ENCODE peak calls at places on chromosomes 4 and X, in eight cellular contexts. One of them, this sample, is unnamed.

GRCh38 chr4:36054750-36055467 is 189.4 kb downstream of the ARAP2 start:
- DNase-seq in astrocyte of the spinal cord: peak; percentile 69
- DNase-seq in AG04449: no peak
- DNase-seq in sigmoid colon: no peak
- DNase-seq in uterus: no peak
- DNase-seq in lower leg skin: no peak
- DNase-seq in GM12865: no peak
- DNase-seq in heart left ventricle: no peak
- DNase-seq in this sample: no peak

GRCh38 chr4:183297675-183298074 is 22.4 kb downstream of the CLDN22 start:
- DNase-seq in astrocyte of the spinal cord: no peak
- DNase-seq in AG04449: no peak
- DNase-seq in sigmoid colon: no peak
- DNase-seq in uterus: no peak
- DNase-seq in lower leg skin: no peak
- DNase-seq in GM12865: peak; percentile 61
- DNase-seq in heart left ventricle: no peak
- DNase-seq in this sample: no peak

GRCh38 chr4:94939791-94940530 is 182.2 kb downstream of the BMPR1B start:
- DNase-seq in astrocyte of the spinal cord: peak; percentile 56
- DNase-seq in AG04449: no peak
- DNase-seq in sigmoid colon: no peak
- DNase-seq in uterus: no peak
- DNase-seq in lower leg skin: no peak
- DNase-seq in GM12865: no peak
- DNase-seq in heart left ventricle: no peak
- DNase-seq in this sample: no peak

GRCh38 chr4:78002260-78002659 is 54.9 kb upstream of the FRAS1 start:
- DNase-seq in astrocyte of the spinal cord: peak; percentile 26
- DNase-seq in AG04449: no peak
- DNase-seq in sigmoid colon: no peak
- DNase-seq in uterus: no peak
- DNase-seq in lower leg skin: no peak
- DNase-seq in GM12865: no peak
- DNase-seq in heart left ventricle: no peak
- DNase-seq in this sample: no peak

GRCh38 chr4:96183630-96184029 is 343.7 kb downstream of the PDHA2 start:
- DNase-seq in astrocyte of the spinal cord: no peak
- DNase-seq in AG04449: no peak
- DNase-seq in sigmoid colon: no peak
- DNase-seq in uterus: no peak
- DNase-seq in lower leg skin: no peak
- DNase-seq in GM12865: no peak
- DNase-seq in heart left ventricle: no peak
- DNase-seq in this sample: no peak

GRCh38 chr4:38574559-38575333 is 89.3 kb upstream of the KLF3 start:
- DNase-seq in astrocyte of the spinal cord: no peak
- DNase-seq in AG04449: no peak
- DNase-seq in sigmoid colon: no peak
- DNase-seq in uterus: no peak
- DNase-seq in lower leg skin: no peak
- DNase-seq in GM12865: no peak
- DNase-seq in heart left ventricle: no peak
- DNase-seq in this sample: peak; percentile 79

GRCh38 chr4:683247-683897 is 5.6 kb downstream of the SLC49A3 start:
- DNase-seq in astrocyte of the spinal cord: no peak
- DNase-seq in AG04449: no peak
- DNase-seq in sigmoid colon: no peak
- DNase-seq in uterus: no peak
- DNase-seq in lower leg skin: no peak
- DNase-seq in GM12865: no peak
- DNase-seq in heart left ventricle: no peak
- DNase-seq in this sample: no peak

GRCh38 chrX:110786486-110786885 is 9.1 kb downstream of the CHRDL1 start:
- DNase-seq in astrocyte of the spinal cord: peak; percentile 73
- DNase-seq in AG04449: no peak
- DNase-seq in sigmoid colon: no peak
- DNase-seq in uterus: no peak
- DNase-seq in lower leg skin: no peak
- DNase-seq in GM12865: no peak
- DNase-seq in heart left ventricle: no peak
- DNase-seq in this sample: no peak

GRCh38 chrX:111088628-111089027 is 7.4 kb upstream of the PAK3 start:
- DNase-seq in astrocyte of the spinal cord: no peak
- DNase-seq in AG04449: no peak
- DNase-seq in sigmoid colon: no peak
- DNase-seq in uterus: no peak
- DNase-seq in lower leg skin: no peak
- DNase-seq in GM12865: no peak
- DNase-seq in heart left ventricle: no peak
- DNase-seq in this sample: no peak

GRCh38 chr4:107050525-107051135 is 14.5 kb upstream of the DKK2 start:
- DNase-seq in astrocyte of the spinal cord: no peak
- DNase-seq in AG04449: no peak
- DNase-seq in sigmoid colon: no peak
- DNase-seq in uterus: no peak
- DNase-seq in lower leg skin: no peak
- DNase-seq in GM12865: peak; percentile 11
- DNase-seq in heart left ventricle: no peak
- DNase-seq in this sample: no peak

GRCh38 chr4:68271851-68272756 is 26.6 kb upstream of the TMPRSS11B start:
- DNase-seq in astrocyte of the spinal cord: peak; percentile 84
- DNase-seq in AG04449: peak; percentile 45
- DNase-seq in sigmoid colon: no peak
- DNase-seq in uterus: no peak
- DNase-seq in lower leg skin: no peak
- DNase-seq in GM12865: peak; percentile 63
- DNase-seq in heart left ventricle: no peak
- DNase-seq in this sample: no peak

GRCh38 chrX:136812286-136812685 is 31.6 kb upstream of the ARHGEF6 start:
- DNase-seq in astrocyte of the spinal cord: no peak
- DNase-seq in AG04449: peak; percentile 3
- DNase-seq in sigmoid colon: no peak
- DNase-seq in uterus: no peak
- DNase-seq in lower leg skin: no peak
- DNase-seq in GM12865: no peak
- DNase-seq in heart left ventricle: no peak
- DNase-seq in this sample: no peak

GRCh38 chr4:142293536-142293935 is 552.6 kb downstream of the INPP4B start:
- DNase-seq in astrocyte of the spinal cord: peak; percentile 52
- DNase-seq in AG04449: no peak
- DNase-seq in sigmoid colon: no peak
- DNase-seq in uterus: no peak
- DNase-seq in lower leg skin: no peak
- DNase-seq in GM12865: no peak
- DNase-seq in heart left ventricle: no peak
- DNase-seq in this sample: no peak

GRCh38 chr4:2064276-2064991 is 5.3 kb downstream of the NAT8L start:
- DNase-seq in astrocyte of the spinal cord: no peak
- DNase-seq in AG04449: no peak
- DNase-seq in sigmoid colon: no peak
- DNase-seq in uterus: no peak
- DNase-seq in lower leg skin: no peak
- DNase-seq in GM12865: no peak
- DNase-seq in heart left ventricle: no peak
- DNase-seq in this sample: no peak

GRCh38 chr4:137705171-137705783 is 173.0 kb upstream of the PCDH18 start:
- DNase-seq in astrocyte of the spinal cord: peak; percentile 91
- DNase-seq in AG04449: peak; percentile 73
- DNase-seq in sigmoid colon: no peak
- DNase-seq in uterus: no peak
- DNase-seq in lower leg skin: peak; percentile 21
- DNase-seq in GM12865: no peak
- DNase-seq in heart left ventricle: peak; percentile 17
- DNase-seq in this sample: no peak

GRCh38 chrX:140563893-140564292 is 59.0 kb upstream of the SOX3 start:
- DNase-seq in astrocyte of the spinal cord: no peak
- DNase-seq in AG04449: no peak
- DNase-seq in sigmoid colon: no peak
- DNase-seq in uterus: no peak
- DNase-seq in lower leg skin: no peak
- DNase-seq in GM12865: no peak
- DNase-seq in heart left ventricle: no peak
- DNase-seq in this sample: no peak

GRCh38 chrX:123399709-123400108 is 215.6 kb downstream of the GRIA3 start:
- DNase-seq in astrocyte of the spinal cord: no peak
- DNase-seq in AG04449: no peak
- DNase-seq in sigmoid colon: no peak
- DNase-seq in uterus: no peak
- DNase-seq in lower leg skin: no peak
- DNase-seq in GM12865: no peak
- DNase-seq in heart left ventricle: no peak
- DNase-seq in this sample: no peak

GRCh38 chr4:173937871-173938270 is 345.6 kb downstream of the FBXO8 start:
- DNase-seq in astrocyte of the spinal cord: no peak
- DNase-seq in AG04449: no peak
- DNase-seq in sigmoid colon: no peak
- DNase-seq in uterus: no peak
- DNase-seq in lower leg skin: no peak
- DNase-seq in GM12865: no peak
- DNase-seq in heart left ventricle: no peak
- DNase-seq in this sample: no peak

GRCh38 chr4:75916091-75916661 is 13.9 kb upstream of the PPEF2 start:
- DNase-seq in astrocyte of the spinal cord: peak; percentile 67
- DNase-seq in AG04449: peak; percentile 29
- DNase-seq in sigmoid colon: no peak
- DNase-seq in uterus: no peak
- DNase-seq in lower leg skin: no peak
- DNase-seq in GM12865: peak; percentile 54
- DNase-seq in heart left ventricle: no peak
- DNase-seq in this sample: no peak

GRCh38 chr4:154877110-154877760 is 96.2 kb downstream of the RBM46 start:
- DNase-seq in astrocyte of the spinal cord: peak; percentile 32
- DNase-seq in AG04449: no peak
- DNase-seq in sigmoid colon: no peak
- DNase-seq in uterus: no peak
- DNase-seq in lower leg skin: no peak
- DNase-seq in GM12865: no peak
- DNase-seq in heart left ventricle: no peak
- DNase-seq in this sample: no peak

GRCh38 chr4:60223098-60223497 is 977.0 kb upstream of the ADGRL3 start:
- DNase-seq in astrocyte of the spinal cord: peak; percentile 14
- DNase-seq in AG04449: no peak
- DNase-seq in sigmoid colon: no peak
- DNase-seq in uterus: no peak
- DNase-seq in lower leg skin: no peak
- DNase-seq in GM12865: no peak
- DNase-seq in heart left ventricle: no peak
- DNase-seq in this sample: no peak

GRCh38 chr4:184745747-184746531 is 12.0 kb upstream of the CENPU start:
- DNase-seq in astrocyte of the spinal cord: peak; percentile 80
- DNase-seq in AG04449: no peak
- DNase-seq in sigmoid colon: peak; percentile 89
- DNase-seq in uterus: peak; percentile 76
- DNase-seq in lower leg skin: peak; percentile 81
- DNase-seq in GM12865: peak; percentile 78
- DNase-seq in heart left ventricle: peak; percentile 78
- DNase-seq in this sample: peak; percentile 65

GRCh38 chr4:184746532-184746870 is 12.6 kb upstream of the CENPU start:
- DNase-seq in astrocyte of the spinal cord: peak; percentile 71
- DNase-seq in AG04449: peak; percentile 87
- DNase-seq in sigmoid colon: peak; percentile 88
- DNase-seq in uterus: peak; percentile 63
- DNase-seq in lower leg skin: peak; percentile 79
- DNase-seq in GM12865: no peak
- DNase-seq in heart left ventricle: peak; percentile 41
- DNase-seq in this sample: peak; percentile 39

GRCh38 chr4:184748251-184748652 is 14.4 kb upstream of the CENPU start:
- DNase-seq in astrocyte of the spinal cord: no peak
- DNase-seq in AG04449: no peak
- DNase-seq in sigmoid colon: no peak
- DNase-seq in uterus: no peak
- DNase-seq in lower leg skin: peak; percentile 72
- DNase-seq in GM12865: no peak
- DNase-seq in heart left ventricle: peak; percentile 54
- DNase-seq in this sample: no peak

GRCh38 chr4:184744251-184744650 is 10.4 kb upstream of the CENPU start:
- DNase-seq in astrocyte of the spinal cord: no peak
- DNase-seq in AG04449: no peak
- DNase-seq in sigmoid colon: no peak
- DNase-seq in uterus: no peak
- DNase-seq in lower leg skin: no peak
- DNase-seq in GM12865: no peak
- DNase-seq in heart left ventricle: no peak
- DNase-seq in this sample: no peak

GRCh38 chr4:184747034-184747830 is 13.3 kb upstream of the CENPU start:
- DNase-seq in astrocyte of the spinal cord: no peak
- DNase-seq in AG04449: no peak
- DNase-seq in sigmoid colon: no peak
- DNase-seq in uterus: peak; percentile 37
- DNase-seq in lower leg skin: no peak
- DNase-seq in GM12865: peak; percentile 20
- DNase-seq in heart left ventricle: no peak
- DNase-seq in this sample: peak; percentile 84
- H3K4me3 ChIP-seq in astrocyte of the spinal cord: no peak overlapping the region
- H3K4me3 ChIP-seq in AG04449: no peak overlapping the region
- H3K4me3 ChIP-seq in sigmoid colon: no peak overlapping the region
- H3K4me3 ChIP-seq in uterus: no peak overlapping the region
- H3K4me3 ChIP-seq in lower leg skin: no peak overlapping the region
- H3K4me3 ChIP-seq in GM12865: no peak overlapping the region
- H3K4me3 ChIP-seq in heart left ventricle: no peak overlapping the region
- H3K4me3 ChIP-seq in this sample: peak overlapping the region; percentile 17

GRCh38 chr4:147513952-147514351 is 33.1 kb downstream of the EDNRA start:
- DNase-seq in astrocyte of the spinal cord: no peak
- DNase-seq in AG04449: no peak
- DNase-seq in sigmoid colon: no peak
- DNase-seq in uterus: no peak
- DNase-seq in lower leg skin: no peak
- DNase-seq in GM12865: no peak
- DNase-seq in heart left ventricle: no peak
- DNase-seq in this sample: no peak
- TF ChIP-seq CTCF in astrocyte of the spinal cord: peak; percentile 12
- TF ChIP-seq CTCF in AG04449: no peak
- TF ChIP-seq CTCF in sigmoid colon: no peak
- TF ChIP-seq CTCF in uterus: no peak
- TF ChIP-seq CTCF in lower leg skin: no peak
- TF ChIP-seq CTCF in GM12865: no peak
- TF ChIP-seq CTCF in heart left ventricle: no peak
- TF ChIP-seq CTCF in this sample: no peak

DNA sequence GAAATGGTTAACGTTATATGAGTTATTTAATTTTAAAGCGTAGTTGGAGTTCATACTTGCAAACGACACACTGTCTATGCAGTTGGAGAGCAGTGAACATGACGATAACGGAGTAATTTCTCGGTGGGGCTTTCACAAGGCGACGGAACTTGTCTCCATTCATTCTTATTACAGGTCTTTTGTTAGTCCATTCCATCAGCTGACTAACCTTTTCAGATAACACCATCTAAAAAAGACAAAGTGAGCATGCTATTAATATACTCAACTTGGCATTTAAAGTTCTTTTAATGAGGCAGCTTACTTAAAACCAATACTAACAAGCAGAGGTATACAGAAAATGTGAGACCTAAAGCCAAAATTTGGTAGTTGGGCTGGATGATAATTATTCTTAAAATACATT is 19.9 kb downstream of the MAGT1 start:
- DNase-seq in astrocyte of the spinal cord: no peak
- DNase-seq in AG04449: no peak
- DNase-seq in sigmoid colon: no peak
- DNase-seq in uterus: no peak
- DNase-seq in lower leg skin: no peak
- DNase-seq in GM12865: no peak
- DNase-seq in heart left ventricle: no peak
- DNase-seq in this sample: no peak
- H3K4me3 ChIP-seq in astrocyte of the spinal cord: no peak overlapping the region
- H3K4me3 ChIP-seq in AG04449: no peak overlapping the region
- H3K4me3 ChIP-seq in sigmoid colon: no peak overlapping the region
- H3K4me3 ChIP-seq in uterus: no peak overlapping the region
- H3K4me3 ChIP-seq in lower leg skin: no peak overlapping the region
- H3K4me3 ChIP-seq in GM12865: no peak overlapping the region
- H3K4me3 ChIP-seq in heart left ventricle: no peak overlapping the region
- H3K4me3 ChIP-seq in this sample: no peak overlapping the region

GRCh38 chrX:127963696-127964095 is 88.5 kb downstream of the ACTRT1 start:
- DNase-seq in astrocyte of the spinal cord: no peak
- DNase-seq in AG04449: no peak
- DNase-seq in sigmoid colon: no peak
- DNase-seq in uterus: no peak
- DNase-seq in lower leg skin: no peak
- DNase-seq in GM12865: no peak
- DNase-seq in heart left ventricle: no peak
- DNase-seq in this sample: no peak
- TF ChIP-seq CTCF in astrocyte of the spinal cord: no peak
- TF ChIP-seq CTCF in AG04449: no peak
- TF ChIP-seq CTCF in sigmoid colon: no peak
- TF ChIP-seq CTCF in uterus: no peak
- TF ChIP-seq CTCF in lower leg skin: no peak
- TF ChIP-seq CTCF in GM12865: no peak
- TF ChIP-seq CTCF in heart left ventricle: no peak
- TF ChIP-seq CTCF in this sample: no peak